ENCODE peak calls at places on chromosome 19, in eight cellular contexts. One of them, this sample, is unnamed.

GRCh38 chr19:12513531-12514061 is 29.0 kb upstream of the ZNF709 start:
- DNase-seq in pancreas: peak; percentile 34
- DNase-seq in nephron progenitor cell: no peak
- DNase-seq in activated T-helper 9 cell treated with anti-CD3 and anti-CD28 coated beads, Interleukin-2, amount 50 U/mL, for 16 hours: no peak
- DNase-seq in ACHN: no peak
- DNase-seq in stromal cell of bone marrow: no peak
- DNase-seq in CD4-positive, CD25-positive, alpha-beta regulatory T cell: no peak
- DNase-seq in T-helper 9 cell: no peak
- DNase-seq in this sample: no peak

GRCh38 chr19:45663800-45664199 is 4.2 kb upstream of the GIPR start:
- DNase-seq in T-helper 9 cell: no peak
- DNase-seq in stromal cell of bone marrow: no peak
- DNase-seq in activated T-helper 9 cell treated with anti-CD3 and anti-CD28 coated beads, Interleukin-2, amount 50 U/mL, for 16 hours: no peak
- DNase-seq in ACHN: no peak
- DNase-seq in pancreas: no peak
- DNase-seq in CD4-positive, CD25-positive, alpha-beta regulatory T cell: no peak
- DNase-seq in nephron progenitor cell: no peak
- DNase-seq in this sample: no peak

GRCh38 chr19:12000152-12000981 is 35.1 kb downstream of the ZNF433 start:
- DNase-seq in CD4-positive, CD25-positive, alpha-beta regulatory T cell: no peak
- DNase-seq in activated T-helper 9 cell treated with anti-CD3 and anti-CD28 coated beads, Interleukin-2, amount 50 U/mL, for 16 hours: no peak
- DNase-seq in ACHN: no peak
- DNase-seq in pancreas: no peak
- DNase-seq in stromal cell of bone marrow: no peak
- DNase-seq in nephron progenitor cell: no peak
- DNase-seq in T-helper 9 cell: no peak
- DNase-seq in this sample: no peak

GRCh38 chr19:54905908-54906511 is at the start of gene NCR1:
- DNase-seq in pancreas: no peak
- DNase-seq in activated T-helper 9 cell treated with anti-CD3 and anti-CD28 coated beads, Interleukin-2, amount 50 U/mL, for 16 hours: no peak
- DNase-seq in T-helper 9 cell: no peak
- DNase-seq in stromal cell of bone marrow: no peak
- DNase-seq in CD4-positive, CD25-positive, alpha-beta regulatory T cell: no peak
- DNase-seq in nephron progenitor cell: no peak
- DNase-seq in ACHN: no peak
- DNase-seq in this sample: no peak

GRCh38 chr19:48271531-48272151 is 1.8 kb downstream of the ZNF114 start:
- DNase-seq in ACHN: peak; percentile 35
- DNase-seq in stromal cell of bone marrow: no peak
- DNase-seq in activated T-helper 9 cell treated with anti-CD3 and anti-CD28 coated beads, Interleukin-2, amount 50 U/mL, for 16 hours: no peak
- DNase-seq in CD4-positive, CD25-positive, alpha-beta regulatory T cell: no peak
- DNase-seq in nephron progenitor cell: peak; percentile 68
- DNase-seq in pancreas: no peak
- DNase-seq in T-helper 9 cell: no peak
- DNase-seq in this sample: no peak

GRCh38 chr19:7851623-7852500 is 21.8 kb downstream of the EVI5L start:
- DNase-seq in nephron progenitor cell: no peak
- DNase-seq in pancreas: peak; percentile 18
- DNase-seq in stromal cell of bone marrow: no peak
- DNase-seq in ACHN: no peak
- DNase-seq in CD4-positive, CD25-positive, alpha-beta regulatory T cell: no peak
- DNase-seq in activated T-helper 9 cell treated with anti-CD3 and anti-CD28 coated beads, Interleukin-2, amount 50 U/mL, for 16 hours: no peak
- DNase-seq in T-helper 9 cell: no peak
- DNase-seq in this sample: no peak

GRCh38 chr19:18768997-18769891 is 21.9 kb downstream of the COMP start:
- DNase-seq in stromal cell of bone marrow: no peak
- DNase-seq in ACHN: no peak
- DNase-seq in T-helper 9 cell: no peak
- DNase-seq in activated T-helper 9 cell treated with anti-CD3 and anti-CD28 coated beads, Interleukin-2, amount 50 U/mL, for 16 hours: no peak
- DNase-seq in pancreas: no peak
- DNase-seq in nephron progenitor cell: no peak
- DNase-seq in CD4-positive, CD25-positive, alpha-beta regulatory T cell: no peak
- DNase-seq in this sample: no peak

GRCh38 chr19:49403404-49404187 is 15.5 kb downstream of the KASH5 start:
- DNase-seq in pancreas: no peak
- DNase-seq in nephron progenitor cell: peak; percentile 50
- DNase-seq in stromal cell of bone marrow: no peak
- DNase-seq in T-helper 9 cell: no peak
- DNase-seq in ACHN: no peak
- DNase-seq in CD4-positive, CD25-positive, alpha-beta regulatory T cell: no peak
- DNase-seq in activated T-helper 9 cell treated with anti-CD3 and anti-CD28 coated beads, Interleukin-2, amount 50 U/mL, for 16 hours: no peak
- DNase-seq in this sample: no peak

GRCh38 chr19:34556500-34556899 is 74.9 kb downstream of the WTIP start:
- DNase-seq in T-helper 9 cell: no peak
- DNase-seq in ACHN: peak; percentile 9
- DNase-seq in pancreas: peak; percentile 46
- DNase-seq in nephron progenitor cell: peak; percentile 25
- DNase-seq in stromal cell of bone marrow: peak; percentile 69
- DNase-seq in CD4-positive, CD25-positive, alpha-beta regulatory T cell: no peak
- DNase-seq in activated T-helper 9 cell treated with anti-CD3 and anti-CD28 coated beads, Interleukin-2, amount 50 U/mL, for 16 hours: no peak
- DNase-seq in this sample: no peak

GRCh38 chr19:10116866-10117616 is 2.7 kb downstream of the EIF3G start:
- DNase-seq in nephron progenitor cell: no peak
- DNase-seq in ACHN: no peak
- DNase-seq in activated T-helper 9 cell treated with anti-CD3 and anti-CD28 coated beads, Interleukin-2, amount 50 U/mL, for 16 hours: no peak
- DNase-seq in pancreas: no peak
- DNase-seq in CD4-positive, CD25-positive, alpha-beta regulatory T cell: no peak
- DNase-seq in T-helper 9 cell: no peak
- DNase-seq in stromal cell of bone marrow: no peak
- DNase-seq in this sample: no peak

GRCh38 chr19:53659292-53659691 is 27.5 kb downstream of the DPRX start:
- DNase-seq in stromal cell of bone marrow: no peak
- DNase-seq in ACHN: no peak
- DNase-seq in pancreas: peak; percentile 15
- DNase-seq in CD4-positive, CD25-positive, alpha-beta regulatory T cell: no peak
- DNase-seq in T-helper 9 cell: no peak
- DNase-seq in nephron progenitor cell: peak; percentile 15
- DNase-seq in activated T-helper 9 cell treated with anti-CD3 and anti-CD28 coated beads, Interleukin-2, amount 50 U/mL, for 16 hours: no peak
- DNase-seq in this sample: no peak

GRCh38 chr19:50380137-50380536 is 3.9 kb downstream of the NR1H2 start:
- DNase-seq in ACHN: no peak
- DNase-seq in pancreas: no peak
- DNase-seq in activated T-helper 9 cell treated with anti-CD3 and anti-CD28 coated beads, Interleukin-2, amount 50 U/mL, for 16 hours: no peak
- DNase-seq in stromal cell of bone marrow: no peak
- DNase-seq in CD4-positive, CD25-positive, alpha-beta regulatory T cell: no peak
- DNase-seq in nephron progenitor cell: no peak
- DNase-seq in T-helper 9 cell: no peak
- DNase-seq in this sample: no peak

GRCh38 chr19:37979547-37980082 is 72.6 kb downstream of the SIPA1L3 start:
- DNase-seq in nephron progenitor cell: no peak
- DNase-seq in CD4-positive, CD25-positive, alpha-beta regulatory T cell: no peak
- DNase-seq in pancreas: no peak
- DNase-seq in ACHN: peak; percentile 40
- DNase-seq in activated T-helper 9 cell treated with anti-CD3 and anti-CD28 coated beads, Interleukin-2, amount 50 U/mL, for 16 hours: no peak
- DNase-seq in T-helper 9 cell: no peak
- DNase-seq in stromal cell of bone marrow: no peak
- DNase-seq in this sample: no peak

GRCh38 chr19:39200818-39201145 is 3.3 kb downstream of the SYCN start:
- DNase-seq in nephron progenitor cell: no peak
- DNase-seq in T-helper 9 cell: no peak
- DNase-seq in stromal cell of bone marrow: no peak
- DNase-seq in pancreas: peak; percentile 68
- DNase-seq in activated T-helper 9 cell treated with anti-CD3 and anti-CD28 coated beads, Interleukin-2, amount 50 U/mL, for 16 hours: no peak
- DNase-seq in CD4-positive, CD25-positive, alpha-beta regulatory T cell: no peak
- DNase-seq in ACHN: no peak
- DNase-seq in this sample: no peak

GRCh38 chr19:16288544-16288943 is 36.1 kb upstream of the KLF2 start:
- DNase-seq in stromal cell of bone marrow: no peak
- DNase-seq in pancreas: no peak
- DNase-seq in T-helper 9 cell: no peak
- DNase-seq in activated T-helper 9 cell treated with anti-CD3 and anti-CD28 coated beads, Interleukin-2, amount 50 U/mL, for 16 hours: no peak
- DNase-seq in ACHN: no peak
- DNase-seq in CD4-positive, CD25-positive, alpha-beta regulatory T cell: no peak
- DNase-seq in nephron progenitor cell: no peak
- DNase-seq in this sample: no peak